ENCODE peak calls at places on chromosomes 4 and X, in seven cellular contexts. One of them, this sample, is unnamed.
A peak's percentile ranks its signal among the peaks of the same experiment; 100 is the strongest.

GRCh38 chrX:133749951-133750350 is 235.4 kb downstream of the GPC3 start:
- DNase-seq in Calu3: no peak
- DNase-seq in head of caudate nucleus: no peak
- DNase-seq in left lung: no peak
- DNase-seq in GM12865: no peak
- DNase-seq in A549: no peak
- DNase-seq in adipocyte: no peak
- DNase-seq in this sample: no peak

GRCh38 chr4:128512161-128512560 is 224.5 kb upstream of the PGRMC2 start:
- DNase-seq in left lung: no peak
- DNase-seq in A549: no peak
- DNase-seq in head of caudate nucleus: no peak
- DNase-seq in adipocyte: peak; percentile 69
- DNase-seq in GM12865: no peak
- DNase-seq in Calu3: no peak
- DNase-seq in this sample: no peak

GRCh38 chr4:151489462-151490203 is 80.7 kb downstream of the FHIP1A start:
- DNase-seq in GM12865: no peak
- DNase-seq in A549: peak; percentile 1
- DNase-seq in left lung: peak; percentile 53
- DNase-seq in adipocyte: no peak
- DNase-seq in Calu3: no peak
- DNase-seq in head of caudate nucleus: no peak
- DNase-seq in this sample: no peak

GRCh38 chrX:2654436-2655340 is 36.4 kb upstream of the CD99 start:
- DNase-seq in GM12865: no peak
- DNase-seq in adipocyte: no peak
- DNase-seq in A549: peak; percentile 56
- DNase-seq in Calu3: peak; percentile 31
- DNase-seq in left lung: no peak
- DNase-seq in head of caudate nucleus: no peak
- DNase-seq in this sample: no peak

GRCh38 chrX:102154900-102155805 is 624 bp downstream of the BEX5 start:
- DNase-seq in A549: no peak
- DNase-seq in left lung: no peak
- DNase-seq in GM12865: peak; percentile 2
- DNase-seq in Calu3: peak; percentile 14
- DNase-seq in adipocyte: no peak
- DNase-seq in head of caudate nucleus: peak; percentile 16
- DNase-seq in this sample: no peak

GRCh38 chrX:41589634-41590270 is 99.0 kb upstream of the GPR34 start:
- DNase-seq in left lung: no peak
- DNase-seq in GM12865: no peak
- DNase-seq in Calu3: no peak
- DNase-seq in adipocyte: peak; percentile 63
- DNase-seq in head of caudate nucleus: no peak
- DNase-seq in A549: peak; percentile 59
- DNase-seq in this sample: peak; percentile 35

GRCh38 chr4:123526511-123526910 is 129.9 kb downstream of the SPRY1 start:
- DNase-seq in left lung: no peak
- DNase-seq in A549: no peak
- DNase-seq in adipocyte: no peak
- DNase-seq in head of caudate nucleus: no peak
- DNase-seq in Calu3: no peak
- DNase-seq in GM12865: no peak
- DNase-seq in this sample: no peak

GRCh38 chr4:148780426-148781005 is 338.3 kb upstream of the NR3C2 start:
- DNase-seq in A549: no peak
- DNase-seq in head of caudate nucleus: no peak
- DNase-seq in adipocyte: no peak
- DNase-seq in GM12865: no peak
- DNase-seq in Calu3: no peak
- DNase-seq in left lung: no peak
- DNase-seq in this sample: no peak

GRCh38 chrX:108468486-108468885 is 28.8 kb downstream of the COL4A5 start:
- DNase-seq in GM12865: no peak
- DNase-seq in left lung: no peak
- DNase-seq in head of caudate nucleus: no peak
- DNase-seq in Calu3: no peak
- DNase-seq in A549: no peak
- DNase-seq in adipocyte: peak; percentile 72
- DNase-seq in this sample: peak; percentile 37

GRCh38 chrX:82648062-82648461 is 860.0 kb upstream of the POU3F4 start:
- DNase-seq in head of caudate nucleus: no peak
- DNase-seq in GM12865: no peak
- DNase-seq in adipocyte: no peak
- DNase-seq in A549: peak; percentile 1
- DNase-seq in left lung: no peak
- DNase-seq in Calu3: peak; percentile 4
- DNase-seq in this sample: no peak

GRCh38 chr4:6390357-6390756 is 82.1 kb downstream of the PPP2R2C start:
- DNase-seq in head of caudate nucleus: peak; percentile 51
- DNase-seq in Calu3: no peak
- DNase-seq in A549: no peak
- DNase-seq in adipocyte: peak; percentile 4
- DNase-seq in left lung: no peak
- DNase-seq in GM12865: no peak
- DNase-seq in this sample: no peak

GRCh38 chr4:68344049-68344448 is 5.8 kb downstream of the YTHDC1 start:
- DNase-seq in adipocyte: no peak
- DNase-seq in A549: no peak
- DNase-seq in Calu3: no peak
- DNase-seq in GM12865: no peak
- DNase-seq in head of caudate nucleus: no peak
- DNase-seq in left lung: no peak
- DNase-seq in this sample: no peak

GRCh38 chrX:21974011-21974385 is 33.5 kb downstream of the SMS start:
- DNase-seq in left lung: no peak
- DNase-seq in adipocyte: no peak
- DNase-seq in Calu3: peak; percentile 46
- DNase-seq in head of caudate nucleus: no peak
- DNase-seq in A549: no peak
- DNase-seq in GM12865: peak; percentile 11
- DNase-seq in this sample: no peak

GRCh38 chr4:41185614-41186609 is 28.4 kb downstream of the APBB2 start:
- DNase-seq in Calu3: no peak
- DNase-seq in adipocyte: peak; percentile 51
- DNase-seq in A549: no peak
- DNase-seq in head of caudate nucleus: no peak
- DNase-seq in GM12865: no peak
- DNase-seq in left lung: no peak
- DNase-seq in this sample: no peak

GRCh38 chr4:156949373-156949814 is 22.2 kb downstream of the PDGFC start:
- DNase-seq in Calu3: no peak
- DNase-seq in adipocyte: peak; percentile 58
- DNase-seq in head of caudate nucleus: no peak
- DNase-seq in GM12865: no peak
- DNase-seq in left lung: no peak
- DNase-seq in A549: peak; percentile 83
- DNase-seq in this sample: peak; percentile 91

GRCh38 chrX:9312922-9313867 is 151.7 kb upstream of the TBL1X start:
- DNase-seq in Calu3: peak; percentile 61
- DNase-seq in head of caudate nucleus: peak; percentile 40
- DNase-seq in A549: peak; percentile 39
- DNase-seq in GM12865: peak; percentile 57
- DNase-seq in left lung: peak; percentile 49
- DNase-seq in adipocyte: no peak
- DNase-seq in this sample: no peak

GRCh38 chr4:174549696-174550095 is 27.4 kb upstream of the HPGD start:
- DNase-seq in adipocyte: peak; percentile 24
- DNase-seq in A549: no peak
- DNase-seq in Calu3: no peak
- DNase-seq in head of caudate nucleus: no peak
- DNase-seq in GM12865: no peak
- DNase-seq in left lung: no peak
- DNase-seq in this sample: no peak

GRCh38 chr4:147773261-147774184 is 41.6 kb downstream of the ARHGAP10 start:
- DNase-seq in adipocyte: peak; percentile 66
- DNase-seq in left lung: no peak
- DNase-seq in GM12865: peak; percentile 72
- DNase-seq in Calu3: no peak
- DNase-seq in A549: no peak
- DNase-seq in head of caudate nucleus: no peak
- DNase-seq in this sample: peak; percentile 51

GRCh38 chr4:30875659-30876269 is 155.6 kb downstream of the PCDH7 start:
- DNase-seq in left lung: no peak
- DNase-seq in adipocyte: no peak
- DNase-seq in head of caudate nucleus: no peak
- DNase-seq in GM12865: no peak
- DNase-seq in Calu3: no peak
- DNase-seq in A549: no peak
- DNase-seq in this sample: peak; percentile 30

GRCh38 chr4:186740822-186741221 is 17.2 kb upstream of the FAT1 start:
- DNase-seq in A549: no peak
- DNase-seq in head of caudate nucleus: no peak
- DNase-seq in left lung: no peak
- DNase-seq in adipocyte: no peak
- DNase-seq in Calu3: no peak
- DNase-seq in GM12865: no peak
- DNase-seq in this sample: no peak

GRCh38 chr4:97370581-97370980 is 772.7 kb downstream of the STPG2 start:
- DNase-seq in adipocyte: no peak
- DNase-seq in left lung: no peak
- DNase-seq in Calu3: no peak
- DNase-seq in head of caudate nucleus: no peak
- DNase-seq in A549: no peak
- DNase-seq in GM12865: no peak
- DNase-seq in this sample: no peak

GRCh38 chrX:97389761-97390192 is 506.1 kb downstream of the RPA4 start:
- DNase-seq in GM12865: no peak
- DNase-seq in Calu3: peak; percentile 33
- DNase-seq in head of caudate nucleus: no peak
- DNase-seq in left lung: no peak
- DNase-seq in A549: peak; percentile 55
- DNase-seq in adipocyte: peak; percentile 74
- DNase-seq in this sample: peak; percentile 76